ENCODE peak calls at places on chromosome 2, in five cellular contexts. W, I, J, F and D are unnamed samples.

GRCh38 chr2:69013123-69013836 is at the start of gene ANTXR1:
- DNase-seq in W (no peak), I (peak), J (peak), F (peak), D (peak)

GRCh38 chr2:219962801-219963200 is 335.4 kb downstream of the SLC4A3 start:
- DNase-seq in W (no peak), I (no peak), J (no peak), F (no peak), D (no peak)

GRCh38 chr2:85085563-85085962 is 47.6 kb upstream of the TCF7L1 start:
- DNase-seq in W (no peak), I (no peak), J (no peak), F (no peak), D (no peak)

GRCh38 chr2:152019732-152020131 is 79.1 kb downstream of the CACNB4 start:
- DNase-seq in W (no peak), I (no peak), J (no peak), F (no peak), D (no peak)

GRCh38 chr2:55837073-55837472 is 86.5 kb downstream of the EFEMP1 start:
- DNase-seq in W (no peak), I (no peak), J (no peak), F (no peak), D (no peak)

GRCh38 chr2:72949045-72949444 is 31.7 kb downstream of the EMX1 start:
- DNase-seq in W (no peak), I (no peak), J (no peak), F (no peak), D (no peak)

GRCh38 chr2:48844418-48845155 is 89.1 kb upstream of the LHCGR start:
- DNase-seq in W (no peak), I (no peak), J (no peak), F (no peak), D (no peak)

GRCh38 chr2:99084256-99084655 is 57.3 kb upstream of the C2orf15 start:
- DNase-seq in W (no peak), I (no peak), J (no peak), F (no peak), D (no peak)

GRCh38 chr2:20523798-20524197 is 76.9 kb downstream of the RHOB start:
- DNase-seq in W (no peak), I (no peak), J (no peak), F (no peak), D (no peak)

GRCh38 chr2:208370881-208371633 is 35.5 kb upstream of the PTH2R start:
- DNase-seq in W (peak), I (no peak), J (no peak), F (no peak), D (no peak)

GRCh38 chr2:167964650-167965404 is 282.6 kb downstream of the STK39 start:
- DNase-seq in W (no peak), I (no peak), J (no peak), F (no peak), D (no peak)

GRCh38 chr2:62306751-62307468 is 111.0 kb downstream of the B3GNT2 start:
- DNase-seq in W (no peak), I (no peak), J (no peak), F (peak), D (no peak)
- TF ChIP-seq POLR2A in W (no peak), I (no peak), J (no peak), F (no peak), D (no peak)

DNA sequence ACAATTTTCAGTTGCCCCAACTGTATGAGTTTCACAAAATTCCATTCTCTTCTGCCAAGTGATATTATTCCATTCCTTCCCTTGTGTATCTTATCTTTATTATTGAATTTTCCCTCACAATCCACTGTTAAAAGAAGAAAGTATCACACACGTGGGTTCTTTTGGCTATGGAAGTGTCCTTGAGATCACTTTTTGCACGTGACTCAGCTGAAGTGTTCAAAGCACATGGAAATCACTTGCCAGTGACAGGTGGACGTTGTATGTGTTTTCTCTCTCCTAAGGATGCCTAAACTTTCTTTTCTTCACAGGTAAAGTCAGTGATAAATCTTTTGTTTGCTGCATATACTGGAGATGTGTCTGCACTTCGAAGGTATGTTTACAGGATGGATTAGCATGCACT is 60.7 kb downstream of the STAT1 start:
- DNase-seq in W (no peak), I (no peak), J (no peak), F (no peak), D (no peak)
- TF ChIP-seq POLR2A in W (no peak), I (no peak), J (no peak), F (no peak), D (no peak)

GRCh38 chr2:199462167-199462976 is 4.6 kb upstream of the SATB2 start:
- DNase-seq in W (no peak), I (no peak), J (no peak), F (no peak), D (no peak)

GRCh38 chr2:199463708-199464613 is 6.2 kb upstream of the SATB2 start:
- DNase-seq in W (no peak), I (no peak), J (no peak), F (no peak), D (no peak)

GRCh38 chr2:199461455-199462166 is 3.9 kb upstream of the SATB2 start:
- DNase-seq in W (no peak), I (no peak), J (no peak), F (no peak), D (no peak)

GRCh38 chr2:199464614-199465352 is 7.0 kb upstream of the SATB2 start:
- DNase-seq in W (no peak), I (no peak), J (no peak), F (no peak), D (no peak)

GRCh38 chr2:199463000-199463692 is 5.4 kb upstream of the SATB2 start:
- DNase-seq in W (peak), I (peak), J (peak), F (peak), D (peak)
- TF ChIP-seq POLR2A in W (no peak), I (no peak), J (no peak), F (no peak), D (peak)

GRCh38 chr2:240435457-240435954 is at the start of gene GPC1:
- DNase-seq in W (no peak), I (peak), J (peak), F (peak), D (peak)
- TF ChIP-seq POLR2A in W (no peak), I (no peak), J (no peak), F (no peak), D (peak)

DNA sequence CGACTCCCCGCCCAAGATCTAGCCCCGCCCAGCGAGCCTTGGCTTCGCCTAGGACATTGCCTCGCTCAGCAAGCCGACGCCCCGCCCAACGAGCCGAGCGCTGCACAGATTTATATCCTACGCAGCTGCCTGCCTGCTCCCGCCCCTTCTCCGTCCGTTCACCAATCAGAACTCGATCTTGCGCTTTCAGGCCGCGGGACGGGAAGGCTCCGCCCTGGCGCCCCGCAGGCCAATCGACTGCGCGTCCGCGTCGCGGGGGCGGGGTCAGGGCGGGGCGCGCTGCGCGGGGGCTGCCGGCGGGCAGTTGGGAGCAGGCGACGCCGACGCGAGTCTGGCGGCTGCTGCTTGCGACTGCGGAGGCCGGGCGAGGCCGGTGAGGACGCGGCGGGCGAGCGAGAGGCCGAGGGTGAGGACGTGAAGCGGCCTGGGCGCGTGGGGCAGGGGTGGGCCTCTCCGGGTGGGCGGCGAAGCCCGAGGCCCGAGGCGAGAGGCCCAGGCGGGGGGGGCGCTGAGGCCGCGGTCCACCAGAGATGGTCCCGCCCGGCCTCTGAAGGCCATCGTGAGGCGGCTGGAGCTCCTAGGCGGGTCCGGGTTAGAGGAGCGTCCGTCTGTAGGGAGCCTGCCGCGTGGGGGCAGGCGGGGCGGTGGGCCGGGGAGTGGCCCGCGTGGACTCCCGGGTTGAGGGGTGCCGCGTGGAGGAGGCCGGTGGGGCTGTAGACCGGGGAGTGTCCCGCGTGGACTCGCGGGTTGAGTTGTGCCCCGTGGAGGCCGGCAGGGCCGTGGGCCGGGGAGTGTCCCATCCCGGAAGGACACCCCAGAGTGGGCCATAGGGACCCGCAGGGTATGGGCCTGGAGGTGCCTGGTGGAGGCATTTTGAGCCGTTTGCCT is at the start of gene FARP2:
- DNase-seq in W (peak), I (peak), J (peak), F (peak), D (peak)
- TF ChIP-seq POLR2A in W (peak), I (peak), J (peak), F (no peak), D (peak)

GRCh38 chr2:10109311-10109710 is 13.2 kb upstream of the RRM2 start:
- DNase-seq in W (no peak), I (no peak), J (no peak), F (no peak), D (no peak)
- TF ChIP-seq POLR2A in W (no peak), I (no peak), J (no peak), F (no peak), D (no peak)

GRCh38 chr2:3605013-3605961 is 10.4 kb downstream of the COLEC11 start:
- DNase-seq in W (peak), I (no peak), J (no peak), F (no peak), D (no peak)
- TF ChIP-seq POLR2A in W (no peak), I (no peak), J (no peak), F (no peak), D (no peak)

DNA sequence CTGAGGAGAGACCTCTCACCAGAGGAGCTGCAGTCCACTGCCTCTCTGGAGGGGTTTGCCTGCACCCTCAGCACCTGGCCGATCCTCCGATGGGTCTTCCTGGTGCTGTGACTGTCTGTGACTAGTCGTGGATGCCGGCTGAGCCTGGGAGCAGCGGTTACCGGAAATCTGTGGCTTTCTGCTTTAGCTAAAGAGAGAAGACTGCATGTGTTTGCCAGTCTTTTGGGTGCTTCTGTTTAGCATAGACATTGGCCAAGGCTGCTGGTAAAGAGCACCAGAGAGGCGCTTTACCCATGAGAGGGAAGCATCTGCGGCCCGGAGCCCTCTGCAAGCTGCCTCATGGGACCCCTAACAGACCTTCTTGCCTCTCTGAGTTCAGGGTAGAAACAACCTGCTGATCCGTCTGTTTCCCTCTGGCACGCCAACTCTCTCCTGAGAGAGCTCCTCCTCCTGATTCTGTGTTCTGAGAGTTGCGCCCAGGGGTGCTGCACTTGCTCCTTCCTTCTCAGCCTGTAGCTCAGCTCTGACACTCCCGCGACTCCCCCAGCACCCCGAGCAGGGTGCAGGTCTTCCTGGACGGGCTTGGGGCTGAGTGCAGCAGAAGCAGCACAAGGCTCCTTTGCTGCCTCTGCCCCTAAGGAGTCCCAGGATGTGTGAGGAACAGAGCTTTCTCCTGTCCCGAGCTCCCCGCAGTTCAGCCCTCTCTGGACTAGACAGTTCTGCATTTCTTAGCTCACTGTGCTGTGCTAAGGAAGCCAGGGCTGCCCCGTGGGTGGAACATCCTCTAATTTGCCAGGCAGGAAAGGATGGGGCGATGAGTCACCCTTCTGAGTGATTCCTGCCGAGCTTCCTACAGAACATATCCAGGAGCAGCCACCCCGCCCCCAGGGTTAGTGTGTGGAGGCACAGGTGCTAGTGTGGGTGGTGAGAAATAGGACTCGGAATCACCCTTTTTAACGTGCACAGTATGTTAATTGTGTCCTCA is 203.2 kb downstream of the SH3RF3 start:
- DNase-seq in W (no peak), I (peak), J (peak), F (peak), D (peak)
- TF ChIP-seq POLR2A in W (no peak), I (no peak), J (peak), F (no peak), D (peak)

GRCh38 chr2:216799873-216800421 is 59.9 kb downstream of the TNP1 start:
- DNase-seq in W (peak), I (peak), J (no peak), F (no peak), D (peak)
- TF ChIP-seq POLR2A in W (no peak), I (no peak), J (no peak), F (no peak), D (no peak)

DNA sequence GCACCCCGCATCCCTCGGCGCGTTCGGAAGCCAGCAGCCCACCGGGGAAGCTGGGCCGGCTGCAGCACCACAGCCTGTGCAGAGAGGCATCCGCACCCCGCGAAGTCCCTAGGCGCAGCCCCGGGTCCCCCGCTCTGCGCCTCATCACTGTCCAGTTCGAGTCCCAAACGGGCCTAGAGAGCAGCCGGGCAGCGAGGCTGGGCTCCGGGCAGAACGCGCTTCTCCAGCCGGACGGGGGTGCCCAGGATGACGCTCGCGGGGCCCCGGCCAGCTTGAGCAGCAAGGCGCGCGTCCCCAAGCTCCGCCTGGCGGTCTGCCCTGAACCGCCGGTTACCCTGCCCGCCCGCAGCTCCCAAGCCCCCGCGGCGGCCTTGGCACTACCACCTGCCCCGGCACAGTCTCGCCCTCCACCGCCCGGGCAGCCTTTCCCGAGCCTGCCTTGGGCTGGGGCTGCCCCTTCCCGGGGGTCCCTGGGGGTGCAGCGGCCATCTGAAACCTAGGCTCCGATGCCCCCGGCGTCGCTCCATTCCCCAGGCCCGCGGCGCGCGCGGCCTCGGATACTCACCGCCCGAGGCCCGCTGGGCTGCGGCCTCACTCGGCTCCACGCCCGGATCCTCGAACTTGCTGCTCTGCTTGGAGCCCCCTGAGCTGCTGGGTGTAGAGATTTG is 600 bp downstream of the SLC16A14 start:
- DNase-seq in W (peak), I (peak), J (peak), F (peak), D (peak)
- TF ChIP-seq POLR2A in W (no peak), I (no peak), J (no peak), F (no peak), D (no peak)